ENCODE peak calls at places on chromosomes 5 and 9, in six cellular contexts. B, M, L, C, H and J are unnamed samples.

GRCh38 chr5:132268698-132269551 is 11.4 kb downstream of the PDLIM4 start:
- DNase-seq in B (no peak), M (no peak), H (no peak), L (no peak), C (no peak), J (no peak)

GRCh38 chr9:83536332-83536731 is 1.9 kb downstream of the FRMD3 start:
- DNase-seq in B (peak; percentile 6), C (no peak), L (no peak), M (no peak), H (no peak), J (no peak)

GRCh38 chr9:2602704-2603116 is 18.9 kb upstream of the VLDLR start:
- DNase-seq in L (peak; percentile 14), M (no peak), B (peak; percentile 25), C (no peak), H (no peak), J (no peak)

GRCh38 chr9:109887079-109887478 is 107.1 kb downstream of the PALM2AKAP2 start:
- DNase-seq in B (no peak), L (no peak), H (no peak), M (no peak), C (peak; percentile 47), J (no peak)

GRCh38 chr9:109537288-109537687 is 39.2 kb upstream of the PTPN3 start:
- DNase-seq in M (no peak), B (no peak), L (no peak), C (no peak), H (no peak), J (no peak)

GRCh38 chr9:97315550-97315949 is 8.1 kb downstream of the CCDC180 start:
- DNase-seq in L (no peak), H (no peak), C (peak; percentile 30), M (no peak), B (no peak), J (no peak)

GRCh38 chr5:128338649-128339048 is 199.4 kb downstream of the FBN2 start:
- DNase-seq in L (no peak), C (no peak), H (no peak), B (no peak), M (no peak), J (no peak)

GRCh38 chr5:98454904-98455303 is 318.6 kb upstream of the RGMB start:
- DNase-seq in B (no peak), C (peak; percentile 85), M (no peak), L (peak; percentile 18), H (no peak), J (no peak)

GRCh38 chr9:120308495-120308894 is 271.5 kb downstream of the CDK5RAP2 start:
- DNase-seq in L (no peak), B (no peak), C (no peak), M (no peak), H (no peak), J (no peak)

GRCh38 chr5:83714780-83715179 is 5.9 kb downstream of the HAPLN1 start:
- DNase-seq in B (no peak), M (no peak), C (no peak), L (no peak), H (no peak), J (no peak)

GRCh38 chr9:79657891-79658290 is 86.1 kb downstream of the TLE4 start:
- DNase-seq in L (no peak), C (no peak), B (no peak), H (no peak), M (no peak), J (no peak)

GRCh38 chr5:204966-205670 is 12.8 kb downstream of the CCDC127 start:
- DNase-seq in B (no peak), L (no peak), H (no peak), C (no peak), M (no peak), J (peak; percentile 16)

GRCh38 chr5:37723147-37723961 is 116.5 kb downstream of the GDNF start:
- DNase-seq in L (peak; percentile 22), B (peak; percentile 40), H (no peak), M (no peak), C (no peak), J (no peak)

GRCh38 chr9:98494852-98495251 is 213.9 kb downstream of the GABBR2 start:
- DNase-seq in C (no peak), M (no peak), H (no peak), B (no peak), L (no peak), J (no peak)

GRCh38 chr5:90135979-90136378 is 273.6 kb downstream of the CETN3 start:
- DNase-seq in B (no peak), M (peak; percentile 31), C (no peak), L (peak; percentile 16), H (peak; percentile 33), J (no peak)
- TF ChIP-seq CTCF in B (no peak), M (peak; percentile 83), C (peak; percentile 44), L (no peak), H (peak; percentile 16), J (no peak)

GRCh38 chr5:33997331-33997983 is 10.4 kb downstream of the AMACR start:
- DNase-seq in L (peak; percentile 70), C (peak; percentile 82), M (peak; percentile 52), H (peak; percentile 49), B (peak; percentile 67), J (no peak)

GRCh38 chr5:33992864-33993263 is 8.4 kb upstream of the SLC45A2 start:
- DNase-seq in H (no peak), C (no peak), M (peak; percentile 23), L (no peak), B (no peak), J (no peak)

GRCh38 chr5:33999986-34000385 is 7.9 kb downstream of the AMACR start:
- DNase-seq in C (no peak), L (no peak), B (no peak), H (no peak), M (no peak), J (no peak)

GRCh38 chr5:33994845-33995244 is 10.4 kb upstream of the SLC45A2 start:
- DNase-seq in C (no peak), B (no peak), L (no peak), H (no peak), M (no peak), J (no peak)
- TF ChIP-seq CTCF in C (peak; percentile 35), B (peak; percentile 6), L (no peak), H (no peak), M (peak; percentile 65), J (no peak)

DNA sequence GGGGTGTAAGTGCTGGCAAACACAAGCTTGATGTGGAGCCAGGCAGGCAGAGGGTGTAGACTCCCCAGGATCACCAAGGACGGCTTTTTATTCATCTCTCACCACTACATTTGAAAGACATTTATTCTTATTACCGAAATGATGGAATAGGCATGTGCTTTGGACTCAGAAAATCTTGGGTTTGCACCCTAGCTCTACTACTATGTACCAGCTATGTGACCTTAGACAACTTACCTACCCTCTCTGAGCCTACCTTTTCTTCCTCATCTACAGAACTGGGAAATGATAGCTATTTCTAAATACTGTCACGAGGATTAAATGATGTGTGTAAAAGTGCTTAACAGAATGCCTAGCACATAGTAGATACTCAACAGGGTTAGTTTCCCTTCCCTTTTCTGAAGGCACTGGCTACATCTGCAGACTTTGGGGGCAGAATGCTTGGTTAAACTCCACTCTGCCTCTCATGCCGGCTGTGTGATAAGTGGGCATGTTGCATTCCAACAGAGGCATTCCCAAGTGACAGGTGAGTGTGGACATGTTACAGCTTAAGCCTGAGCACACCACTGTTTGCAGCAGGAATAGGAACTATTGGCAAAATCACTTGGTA is 94.8 kb downstream of the SLC1A3 start:
- DNase-seq in L (no peak), C (no peak), B (peak; percentile 95), M (no peak), H (no peak), J (no peak)
- TF ChIP-seq CTCF in L (no peak), C (no peak), B (no peak), M (no peak), H (no peak), J (no peak)

GRCh38 chr5:73945505-73945904 is 319.5 kb downstream of the ARHGEF28 start:
- DNase-seq in B (no peak), L (peak; percentile 53), C (no peak), M (no peak), H (no peak), J (no peak)
- TF ChIP-seq CTCF in B (no peak), L (peak; percentile 36), C (peak; percentile 51), M (peak; percentile 38), H (no peak), J (no peak)

GRCh38 chr5:170338272-170338671 is 40.7 kb upstream of the LCP2 start:
- DNase-seq in C (no peak), M (no peak), H (no peak), L (no peak), B (no peak), J (no peak)

GRCh38 chr5:170337055-170337454 is 39.5 kb upstream of the LCP2 start:
- DNase-seq in M (no peak), L (no peak), C (no peak), B (no peak), H (no peak), J (no peak)

GRCh38 chr5:170339780-170340167 is 42.2 kb upstream of the LCP2 start:
- DNase-seq in L (no peak), C (no peak), M (no peak), H (no peak), B (no peak), J (no peak)

GRCh38 chr5:170341545-170341944 is 44.0 kb upstream of the LCP2 start:
- DNase-seq in C (no peak), L (no peak), H (no peak), M (no peak), B (no peak), J (no peak)

DNA sequence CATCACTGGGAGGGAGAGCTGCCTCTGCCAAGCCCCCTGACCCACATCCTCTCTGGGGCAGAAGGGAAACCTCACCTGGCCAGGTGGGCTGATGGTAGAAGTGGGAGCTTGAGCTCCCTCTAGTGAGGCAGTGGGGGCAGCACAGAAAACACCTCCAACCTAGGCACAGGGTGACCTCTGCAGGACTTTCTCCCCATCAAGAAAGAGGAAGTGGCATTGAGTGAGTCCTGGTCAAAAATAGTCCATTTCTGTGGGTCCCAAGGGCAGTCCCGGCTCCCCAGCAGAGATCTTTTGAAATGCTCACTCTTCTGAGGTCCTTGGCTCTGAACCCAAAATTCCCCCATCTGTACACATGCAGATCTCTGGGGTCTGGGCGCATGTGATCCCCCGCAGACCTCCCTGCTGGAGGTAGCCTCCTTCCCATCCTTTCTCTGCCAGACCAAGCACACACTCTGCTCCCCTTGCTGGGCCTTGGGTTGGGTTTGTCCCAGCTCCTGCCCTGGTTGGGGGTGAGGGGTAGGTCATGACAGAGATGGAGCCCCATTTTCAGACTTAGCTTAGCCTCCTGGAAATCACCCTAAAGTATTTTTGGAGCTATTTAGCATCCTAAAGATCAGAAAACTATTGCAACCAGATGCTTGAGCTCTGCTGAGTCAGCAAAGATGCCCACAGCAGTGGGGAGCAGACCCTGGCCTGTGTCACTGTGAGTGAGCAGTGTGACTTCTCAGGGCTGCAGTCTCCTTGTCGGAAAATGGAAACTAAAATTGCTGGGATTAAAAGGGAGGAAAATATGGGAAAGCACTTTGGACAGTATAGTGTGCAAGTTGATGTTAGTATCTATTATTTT is 41.6 kb upstream of the LCP2 start:
- DNase-seq in L (no peak), C (no peak), B (no peak), H (peak; percentile 33), M (no peak), J (peak; percentile 64)
- TF ChIP-seq CTCF in L (peak; percentile 5), C (no peak), B (peak; percentile 28), H (no peak), M (peak; percentile 19), J (peak; percentile 84)

DNA sequence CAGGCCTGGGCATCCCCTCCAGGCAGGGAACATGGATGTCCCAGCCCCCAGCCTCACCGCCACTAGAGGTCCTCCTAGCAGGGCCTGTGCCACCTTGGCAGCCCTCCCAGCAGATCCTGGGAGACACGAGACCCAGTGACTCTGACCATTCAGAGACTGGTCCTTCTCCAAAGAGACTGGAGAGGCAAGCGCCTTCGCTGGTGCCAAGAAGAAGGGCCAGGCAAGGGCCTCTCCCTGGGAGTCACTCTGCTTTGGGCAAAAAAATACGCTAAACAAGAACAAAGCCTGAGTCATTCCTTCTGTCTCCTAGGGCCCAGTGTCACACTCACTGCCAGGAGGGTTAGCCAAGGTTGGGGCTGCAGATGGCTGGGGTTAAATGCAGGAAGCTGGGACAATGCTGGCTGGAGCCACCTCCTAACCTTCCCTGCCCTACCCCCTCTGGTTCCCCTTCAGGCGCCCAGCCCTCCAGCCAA is 35.3 kb upstream of the SMIM23 start:
- DNase-seq in H (peak; percentile 12), M (peak; percentile 4), B (peak; percentile 41), L (peak; percentile 29), C (peak; percentile 11), J (no peak)
- TF ChIP-seq CTCF in H (no peak), M (peak; percentile 56), B (no peak), L (peak; percentile 16), C (peak; percentile 41), J (no peak)